ENCODE peak calls at places on chromosomes 2 and 18, in six cellular contexts. C is uterus, A is NB4, M is IMR-90, N is body of pancreas, K is right lobe of liver. O is an unnamed sample.

GRCh38 chr2:2646312-2647051 is 315.4 kb upstream of the MYT1L start:
- DNase-seq in A (no peak), M (no peak), N (no peak), K (no peak), C (no peak), O (no peak)

GRCh38 chr2:241159116-241159515 is 8.8 kb downstream of the PPP1R7 start:
- DNase-seq in K (no peak), N (no peak), M (no peak), A (no peak), C (no peak), O (no peak)

GRCh38 chr2:67516358-67516757 is 119.2 kb downstream of the ETAA1 start:
- DNase-seq in N (no peak), K (no peak), M (no peak), C (no peak), A (no peak), O (no peak)

GRCh38 chr18:12335503-12335902 is 27.5 kb downstream of the TUBB6 start:
- DNase-seq in C (no peak), M (no peak), A (no peak), K (no peak), N (no peak), O (no peak)

GRCh38 chr2:59594671-59595222 is 958.7 kb downstream of the BCL11A start:
- DNase-seq in K (no peak), C (no peak), A (peak), M (no peak), N (no peak), O (no peak)

GRCh38 chr2:43539991-43540860 is 55.6 kb downstream of the THADA start:
- DNase-seq in C (peak), M (peak), N (peak), K (peak), A (peak), O (no peak)

GRCh38 chr18:60826346-60826745 is 453.8 kb upstream of the MC4R start:
- DNase-seq in C (no peak), A (no peak), N (no peak), M (no peak), K (no peak), O (no peak)

GRCh38 chr2:9710311-9710710 is 79.5 kb upstream of the YWHAQ start:
- DNase-seq in K (no peak), M (no peak), A (no peak), C (no peak), N (no peak), O (no peak)

GRCh38 chr2:128645631-128646030 is 327.0 kb upstream of the HS6ST1 start:
- DNase-seq in K (peak), M (no peak), C (no peak), N (no peak), A (no peak), O (no peak)

GRCh38 chr2:223635080-223635479 is 32.9 kb upstream of the SCG2 start:
- DNase-seq in M (peak), A (no peak), C (no peak), N (no peak), K (no peak), O (no peak)

GRCh38 chr2:56478027-56478426 is 294.2 kb downstream of the CCDC85A start:
- DNase-seq in K (no peak), M (no peak), A (no peak), N (no peak), C (no peak), O (no peak)

GRCh38 chr2:102355526-102356380 is at the start of gene IL18R1:
- DNase-seq in N (peak), K (peak), C (peak), A (peak), M (peak), O (peak)

GRCh38 chr18:46411862-46412690 is 244.9 kb downstream of the LOXHD1 start:
- DNase-seq in A (no peak), M (no peak), N (no peak), K (peak), C (peak), O (no peak)

GRCh38 chr2:223051580-223052375 is at the start of gene KCNE4:
- DNase-seq in M (peak), K (no peak), C (peak), A (no peak), N (peak), O (no peak)

GRCh38 chr2:185668710-185669109 is 69.9 kb upstream of the FSIP2 start:
- DNase-seq in C (no peak), M (no peak), K (no peak), A (no peak), N (no peak), O (no peak)

GRCh38 chr2:36539631-36540030 is 58.3 kb downstream of the FEZ2 start:
- DNase-seq in A (no peak), C (no peak), K (no peak), N (no peak), M (peak), O (peak)

GRCh38 chr18:62442391-62442790 is 80.4 kb upstream of the ZCCHC2 start:
- DNase-seq in A (no peak), C (no peak), K (no peak), M (no peak), N (no peak), O (no peak)

GRCh38 chr2:145206882-145207281 is 687.0 kb upstream of the ZEB2 start:
- DNase-seq in C (no peak), A (no peak), N (no peak), M (no peak), K (no peak), O (no peak)

GRCh38 chr2:9692392-9693137 is 61.8 kb upstream of the YWHAQ start:
- DNase-seq in K (no peak), A (no peak), N (no peak), C (peak), M (no peak), O (no peak)

GRCh38 chr2:169979025-169979424 is 151.8 kb downstream of the UBR3 start:
- DNase-seq in A (no peak), N (no peak), C (no peak), K (no peak), M (peak), O (no peak)

GRCh38 chr2:27655155-27655951 is 8.1 kb downstream of the SUPT7L start:
- DNase-seq in N (no peak), M (peak), A (no peak), C (no peak), K (no peak), O (no peak)

GRCh38 chr2:201234167-201235139 is 25.9 kb upstream of the CASP8 start:
- DNase-seq in N (no peak), A (peak), K (no peak), C (no peak), M (peak), O (no peak)

GRCh38 chr2:201232125-201232815 is 28.1 kb upstream of the CASP8 start:
- DNase-seq in M (peak), K (peak), C (peak), N (peak), A (peak), O (peak)

GRCh38 chr2:201237486-201238241 is 22.7 kb upstream of the CASP8 start:
- DNase-seq in K (no peak), N (no peak), C (no peak), A (peak), M (no peak), O (peak)

GRCh38 chr2:201235865-201236811 is 24.2 kb upstream of the CASP8 start:
- DNase-seq in M (peak), C (peak), N (peak), A (peak), K (no peak), O (peak)

GRCh38 chr2:201233192-201234166 is 26.9 kb upstream of the CASP8 start:
- DNase-seq in N (peak), M (no peak), A (peak), C (peak), K (peak), O (peak)
- TF ChIP-seq POLR2A in N (peak), M (no peak), A (peak), C (peak), K (peak), O (peak)

GRCh38 chr18:63936156-63936931 is 12.8 kb upstream of the HMSD start:
- DNase-seq in K (peak), C (peak), A (peak), M (peak), N (peak), O (peak)
- TF ChIP-seq POLR2A in K (no peak), C (no peak), A (no peak), M (no peak), N (no peak), O (no peak)

GRCh38 chr2:127220807-127221527 is 868 bp upstream of the CYP27C1 start:
- DNase-seq in N (no peak), A (peak), C (no peak), K (no peak), M (no peak), O (no peak)
- TF ChIP-seq POLR2A in N (no peak), A (no peak), C (no peak), K (no peak), M (no peak), O (no peak)

DNA sequence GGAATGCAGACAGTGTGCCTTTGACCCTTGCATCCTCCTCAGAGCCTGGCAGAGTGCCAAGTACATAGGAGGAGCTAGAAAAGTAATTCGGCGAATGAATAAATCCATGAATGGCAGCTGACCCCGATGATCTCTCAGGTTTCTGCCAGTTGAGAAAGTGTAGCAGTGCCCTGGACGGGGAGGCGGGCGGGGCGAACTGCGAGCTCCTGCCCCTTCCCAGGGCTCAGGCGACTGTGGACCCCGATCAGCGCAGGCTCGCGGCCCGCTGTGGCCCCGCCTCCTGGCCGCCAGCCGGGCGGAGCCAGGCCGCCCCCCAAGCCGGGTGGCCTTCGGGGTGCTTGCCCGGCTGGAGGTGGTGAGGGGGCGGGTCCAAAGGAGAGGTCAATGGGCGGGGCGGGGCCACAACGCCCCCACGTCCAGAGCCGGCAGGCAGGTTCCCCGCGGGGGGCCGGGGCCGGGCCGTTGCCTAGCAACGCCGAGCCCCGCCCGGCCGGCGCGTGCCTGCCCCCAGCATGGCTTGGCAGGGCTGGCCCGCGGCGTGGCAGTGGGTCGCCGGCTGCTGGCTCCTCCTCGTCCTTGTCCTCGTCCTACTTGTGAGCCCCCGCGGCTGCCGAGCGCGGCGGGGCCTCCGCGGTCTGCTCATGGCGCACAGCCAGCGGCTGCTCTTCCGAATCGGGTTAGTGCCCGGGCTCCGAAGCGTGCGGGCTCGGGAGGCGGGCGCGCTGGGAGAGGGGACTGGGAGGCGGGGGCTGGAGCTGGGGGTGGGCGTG is 30.6 kb upstream of the TMBIM1 start:
- DNase-seq in N (peak), A (peak), K (peak), M (peak), C (peak), O (peak)
- TF ChIP-seq POLR2A in N (peak), A (peak), K (peak), M (no peak), C (peak), O (no peak)

DNA sequence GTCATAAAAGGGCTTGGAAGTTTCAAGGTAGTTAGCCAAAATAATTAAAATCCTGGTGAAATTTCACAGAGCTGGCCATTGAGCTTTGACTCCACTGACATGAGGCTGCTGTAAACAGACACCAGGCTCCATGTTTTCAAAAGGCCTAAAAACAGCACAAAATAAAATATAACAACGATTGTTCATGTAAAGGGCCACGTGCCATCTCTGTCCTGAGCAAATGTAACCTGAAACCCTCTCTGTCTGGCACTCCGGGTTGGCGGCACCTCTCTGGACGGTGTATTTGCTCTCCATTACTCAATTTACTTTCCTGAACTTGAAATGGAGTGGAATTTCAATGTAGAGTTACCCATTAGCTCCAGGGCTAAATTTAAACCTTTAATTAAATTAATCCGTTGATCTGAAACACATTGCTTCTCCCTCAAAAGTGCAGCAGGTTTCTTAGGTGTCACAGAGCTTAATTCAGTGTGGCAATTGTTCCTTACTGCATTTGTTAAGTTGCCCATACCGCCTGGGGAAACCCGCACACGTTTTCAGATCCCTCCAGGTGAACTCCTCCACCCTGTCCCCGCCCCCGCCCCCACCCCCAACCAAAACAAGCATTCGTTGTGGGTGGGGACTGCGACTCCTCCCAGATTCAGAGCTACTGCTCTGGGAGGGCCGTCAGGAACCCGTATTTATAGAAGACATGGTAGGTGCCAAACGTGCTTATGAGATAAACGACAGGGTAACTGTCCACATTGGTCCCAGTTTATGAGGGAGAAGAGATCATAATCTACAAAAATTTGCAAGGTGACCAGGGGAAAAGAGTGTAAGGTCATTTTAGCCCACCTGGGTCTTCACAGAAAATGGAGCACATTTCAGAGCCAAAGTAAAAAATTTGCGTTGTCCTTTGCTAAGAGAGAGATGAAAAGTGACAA is 1.2 kb upstream of the CABLES1 start:
- DNase-seq in M (no peak), C (no peak), K (peak), A (peak), N (peak), O (peak)
- TF ChIP-seq POLR2A in M (no peak), C (no peak), K (peak), A (peak), N (no peak), O (peak)

GRCh38 chr18:23746851-23747250 is 57.6 kb downstream of the LAMA3 start:
- DNase-seq in C (no peak), N (no peak), K (no peak), M (no peak), A (no peak), O (no peak)
- TF ChIP-seq POLR2A in C (no peak), N (no peak), K (no peak), M (no peak), A (no peak), O (no peak)

GRCh38 chr2:100140582-100140981 is 1.8 kb downstream of the AFF3 start:
- DNase-seq in N (no peak), K (no peak), C (no peak), M (no peak), A (peak), O (no peak)

GRCh38 chr2:100136310-100136709 is 6.1 kb downstream of the AFF3 start:
- DNase-seq in K (no peak), N (no peak), M (no peak), A (peak), C (no peak), O (no peak)

GRCh38 chr2:100137318-100137717 is 5.1 kb downstream of the AFF3 start:
- DNase-seq in C (no peak), K (no peak), M (no peak), N (no peak), A (no peak), O (no peak)

GRCh38 chr2:100139114-100139513 is 3.3 kb downstream of the AFF3 start:
- DNase-seq in N (no peak), C (no peak), A (no peak), M (no peak), K (no peak), O (no peak)

DNA sequence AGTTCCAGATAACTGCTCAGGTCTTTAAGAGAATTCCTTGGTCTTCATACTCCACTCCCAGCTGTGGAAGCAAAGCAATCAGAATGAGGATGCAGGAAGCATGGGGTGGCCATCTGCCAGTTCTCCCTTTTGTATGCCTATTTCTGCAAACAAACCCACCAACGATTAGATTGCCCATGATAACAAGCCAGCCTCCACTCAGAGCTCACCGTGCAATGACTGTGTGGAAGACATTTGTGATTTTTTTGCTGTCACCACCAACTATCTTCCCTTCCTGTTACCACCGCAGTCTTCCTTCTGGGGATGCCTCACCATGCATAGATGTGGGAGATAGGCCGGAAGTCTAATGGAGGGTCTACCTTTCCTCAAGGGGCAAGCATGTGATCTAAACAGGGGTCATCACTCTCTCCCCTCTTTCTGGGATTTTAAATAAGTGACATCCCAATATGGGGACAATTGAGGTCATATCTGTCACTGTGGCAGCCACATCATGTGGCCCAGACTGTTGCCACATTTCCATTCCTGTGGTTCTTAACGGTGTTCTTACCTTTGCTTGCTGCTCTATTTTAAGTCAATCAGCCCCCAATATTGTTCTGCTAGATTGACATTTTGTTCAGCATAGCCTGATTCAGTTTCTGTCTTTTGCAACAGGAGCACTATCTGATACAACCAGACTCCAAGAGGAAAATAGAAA is 4.4 kb downstream of the AFF3 start:
- DNase-seq in A (no peak), C (no peak), M (no peak), K (no peak), N (no peak), O (no peak)
- TF ChIP-seq POLR2A in A (no peak), C (no peak), M (no peak), K (no peak), N (no peak), O (no peak)

DNA sequence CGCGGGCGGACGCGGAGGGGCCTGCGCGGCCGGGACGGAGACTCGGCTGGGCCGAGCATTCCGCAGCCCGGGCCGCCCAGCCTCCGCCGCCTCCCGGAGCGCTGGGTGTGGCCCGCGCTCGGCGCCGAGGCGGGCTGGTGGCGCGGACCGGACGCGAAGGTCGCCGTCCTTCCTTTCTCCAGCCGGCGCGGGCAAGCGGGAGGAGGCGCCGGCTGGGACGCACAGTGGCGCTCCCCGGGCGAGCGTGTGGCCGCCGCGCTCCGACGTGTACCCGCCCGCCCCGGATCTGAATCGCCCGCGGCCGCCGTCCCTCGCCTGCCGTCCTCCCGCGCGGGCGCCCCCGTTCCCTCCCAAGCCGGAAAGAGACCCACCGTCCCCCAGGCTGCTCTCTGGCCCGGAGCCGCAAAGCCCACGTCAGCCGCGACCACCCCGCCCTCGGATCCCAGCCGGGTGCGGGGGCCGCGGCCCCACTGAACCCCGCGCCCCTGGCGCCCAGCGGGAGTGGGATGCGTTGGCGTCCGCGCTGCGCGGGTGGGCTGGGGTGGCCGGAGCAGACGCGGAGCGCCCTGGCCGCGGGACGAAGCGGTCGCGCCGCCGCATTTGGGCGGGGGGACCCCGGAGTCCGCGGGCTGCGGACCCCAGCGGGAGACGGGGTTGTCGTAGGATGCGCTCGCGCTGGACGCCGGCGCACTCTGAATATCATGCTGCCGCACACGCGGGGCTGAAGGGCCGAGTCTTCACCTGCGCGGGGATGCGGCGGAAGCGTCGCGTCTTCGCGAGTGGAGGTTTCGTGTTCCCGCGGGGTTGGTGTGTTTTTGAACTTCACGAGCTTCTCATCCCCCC is 697 bp downstream of the SPATS2L start:
- DNase-seq in A (peak), K (peak), C (peak), N (peak), M (no peak), O (peak)
- TF ChIP-seq POLR2A in A (no peak), K (peak), C (peak), N (peak), M (no peak), O (no peak)

GRCh38 chr2:38968021-38968420 is 78.3 kb downstream of the ARHGEF33 start:
- DNase-seq in M (no peak), K (no peak), N (no peak), C (no peak), A (no peak), O (no peak)
- TF ChIP-seq POLR2A in M (no peak), K (no peak), N (no peak), C (no peak), A (no peak), O (no peak)

DNA sequence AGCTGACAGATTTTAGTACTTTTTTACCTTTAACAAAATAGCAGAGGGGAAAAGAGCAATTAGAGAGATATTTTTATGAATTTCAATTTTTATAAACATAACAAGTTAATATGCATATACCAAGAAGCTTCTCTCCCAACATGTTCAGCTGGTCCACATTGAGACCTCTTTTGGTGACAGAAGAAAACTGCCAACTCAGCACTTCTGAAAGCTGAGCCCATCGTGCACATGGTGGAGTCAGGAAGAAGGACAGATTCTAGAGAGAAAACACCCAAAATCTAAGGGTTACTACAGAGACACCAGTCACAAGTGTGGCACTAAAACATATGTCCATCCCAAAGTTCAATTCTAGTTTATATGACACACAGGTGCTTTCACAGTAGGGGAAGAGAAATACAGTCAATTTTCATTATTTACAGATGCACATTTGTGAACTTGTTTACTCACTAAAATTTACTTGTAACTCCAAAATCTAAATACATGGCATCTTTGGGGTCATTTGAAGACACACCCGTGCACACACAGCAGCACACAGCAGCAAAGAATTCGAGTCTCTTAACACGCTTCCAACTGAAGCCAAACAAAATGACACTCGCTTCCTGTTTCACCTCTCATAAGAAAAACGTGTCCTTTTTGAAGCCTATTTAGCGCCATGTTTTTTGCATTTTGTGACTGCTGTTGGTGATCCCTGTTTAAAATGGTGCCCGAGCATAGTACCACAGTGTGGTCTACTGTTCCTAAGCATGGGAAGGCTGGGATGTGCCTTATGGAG is 31.5 kb downstream of the STAT1 start:
- DNase-seq in N (no peak), K (no peak), A (no peak), M (no peak), C (no peak), O (no peak)
- TF ChIP-seq POLR2A in N (no peak), K (no peak), A (no peak), M (no peak), C (no peak), O (no peak)